ENCODE peak calls at places on chromosomes 1 and 21, in four cellular contexts. One of them, this sample, is unnamed.

GRCh38 chr1:12152106-12152891 is 14.5 kb upstream of the TNFRSF1B start:
- DNase-seq in AG04450: no peak
- DNase-seq in HFF-Myc: no peak
- DNase-seq in HFFc6: no peak
- DNase-seq in this sample: no peak

GRCh38 chr1:16088996-16089395 is 15.5 kb upstream of the FAM131C start:
- DNase-seq in AG04450: peak; percentile 34
- DNase-seq in HFF-Myc: no peak
- DNase-seq in HFFc6: peak; percentile 79
- DNase-seq in this sample: no peak

GRCh38 chr1:54980528-54981241 is at the start of gene TMEM61:
- DNase-seq in HFFc6: no peak
- DNase-seq in HFF-Myc: no peak
- DNase-seq in AG04450: no peak
- DNase-seq in this sample: no peak

GRCh38 chr1:30877205-30877912 is 31.2 kb downstream of the SDC3 start:
- DNase-seq in AG04450: peak; percentile 38
- DNase-seq in HFF-Myc: no peak
- DNase-seq in HFFc6: peak; percentile 36
- DNase-seq in this sample: no peak

GRCh38 chr1:89720839-89721238 is 87.9 kb downstream of the LRRC8C start:
- DNase-seq in HFF-Myc: no peak
- DNase-seq in HFFc6: no peak
- DNase-seq in AG04450: no peak
- DNase-seq in this sample: no peak

GRCh38 chr21:41961282-41961701 is 7.5 kb upstream of the C2CD2 start:
- DNase-seq in HFFc6: no peak
- DNase-seq in AG04450: peak; percentile 36
- DNase-seq in HFF-Myc: no peak
- DNase-seq in this sample: no peak

GRCh38 chr1:235913311-235913710 is 46.6 kb upstream of the LYST start:
- DNase-seq in AG04450: no peak
- DNase-seq in HFFc6: peak; percentile 63
- DNase-seq in HFF-Myc: no peak
- DNase-seq in this sample: no peak

GRCh38 chr1:187264995-187265602 is 436.4 kb downstream of the PLA2G4A start:
- DNase-seq in HFF-Myc: no peak
- DNase-seq in HFFc6: peak; percentile 15
- DNase-seq in AG04450: peak; percentile 55
- DNase-seq in this sample: peak; percentile 7

GRCh38 chr1:185408675-185409270 is 91.7 kb upstream of the IVNS1ABP start:
- DNase-seq in HFF-Myc: no peak
- DNase-seq in AG04450: no peak
- DNase-seq in HFFc6: peak; percentile 5
- DNase-seq in this sample: no peak

GRCh38 chr21:35048706-35049617 is at the start of gene RUNX1:
- DNase-seq in HFFc6: peak; percentile 87
- DNase-seq in HFF-Myc: peak; percentile 17
- DNase-seq in AG04450: no peak
- DNase-seq in this sample: no peak

GRCh38 chr1:167157101-167157500 is 63.2 kb downstream of the STYXL2 start:
- DNase-seq in HFF-Myc: no peak
- DNase-seq in AG04450: no peak
- DNase-seq in HFFc6: no peak
- DNase-seq in this sample: no peak

GRCh38 chr1:231631717-231632116 is 5.1 kb downstream of the DISC1 start:
- DNase-seq in HFFc6: no peak
- DNase-seq in AG04450: no peak
- DNase-seq in HFF-Myc: no peak
- DNase-seq in this sample: no peak

GRCh38 chr1:14945132-14946010 is 208.2 kb upstream of the TMEM51 start:
- DNase-seq in AG04450: peak; percentile 85
- DNase-seq in HFFc6: peak; percentile 92
- DNase-seq in HFF-Myc: peak; percentile 67
- DNase-seq in this sample: no peak

GRCh38 chr1:209839875-209840491 is 12.2 kb downstream of the UTP25 start:
- DNase-seq in HFF-Myc: peak; percentile 93
- DNase-seq in HFFc6: peak; percentile 93
- DNase-seq in AG04450: peak; percentile 88
- DNase-seq in this sample: peak; percentile 88

GRCh38 chr1:101025283-101025679 is 303 bp downstream of the DPH5 start:
- DNase-seq in HFF-Myc: no peak
- DNase-seq in AG04450: no peak
- DNase-seq in HFFc6: peak; percentile 9
- DNase-seq in this sample: no peak

GRCh38 chr1:200406161-200406797 is 3.6 kb downstream of the ZNF281 start:
- DNase-seq in HFFc6: no peak
- DNase-seq in AG04450: no peak
- DNase-seq in HFF-Myc: no peak
- DNase-seq in this sample: no peak

DNA sequence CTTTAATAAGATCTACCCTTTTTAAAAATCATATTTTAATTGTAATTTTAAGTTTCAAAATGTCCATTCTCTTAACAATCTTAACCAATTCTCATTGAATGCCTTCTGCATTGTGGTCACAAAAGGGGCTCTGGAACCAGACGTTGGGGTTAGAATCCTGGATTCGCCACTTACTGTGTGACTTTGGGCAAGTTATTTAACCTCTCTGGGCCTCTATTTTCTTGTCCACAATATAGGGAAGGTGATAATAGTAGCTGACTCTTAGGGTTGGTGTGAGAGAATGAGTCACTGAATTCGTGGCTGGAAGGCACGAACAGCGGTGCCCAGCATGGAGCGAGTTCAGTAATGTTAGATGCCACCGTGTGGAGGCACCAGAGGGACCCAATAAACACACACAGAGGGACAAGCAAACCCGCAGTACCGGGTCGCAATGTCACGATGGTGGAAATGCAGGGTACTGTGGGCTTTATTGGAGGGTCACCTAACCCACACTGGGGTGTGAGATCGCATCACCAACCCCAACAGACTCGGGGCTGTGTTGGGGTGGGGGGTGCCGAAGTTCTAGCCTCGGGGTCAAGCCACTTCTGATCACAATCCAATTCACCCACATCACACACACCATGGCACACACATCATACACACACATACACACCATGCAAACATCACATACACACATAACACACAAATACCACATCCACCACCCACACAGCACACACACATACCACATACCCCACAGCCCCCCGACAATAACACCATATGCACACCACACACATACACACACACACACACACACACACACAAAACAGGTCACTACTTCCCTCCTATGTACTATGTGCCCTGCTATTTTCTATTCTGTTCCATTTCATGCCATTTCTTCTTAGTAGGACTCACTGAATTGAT is 27.0 kb upstream of the IFNAR2 start:
- DNase-seq in HFFc6: no peak
- DNase-seq in HFF-Myc: no peak
- DNase-seq in AG04450: no peak
- DNase-seq in this sample: no peak
- TF ChIP-seq CTCF in HFFc6: no peak
- TF ChIP-seq CTCF in HFF-Myc: no peak
- TF ChIP-seq CTCF in AG04450: no peak
- TF ChIP-seq CTCF in this sample: no peak

DNA sequence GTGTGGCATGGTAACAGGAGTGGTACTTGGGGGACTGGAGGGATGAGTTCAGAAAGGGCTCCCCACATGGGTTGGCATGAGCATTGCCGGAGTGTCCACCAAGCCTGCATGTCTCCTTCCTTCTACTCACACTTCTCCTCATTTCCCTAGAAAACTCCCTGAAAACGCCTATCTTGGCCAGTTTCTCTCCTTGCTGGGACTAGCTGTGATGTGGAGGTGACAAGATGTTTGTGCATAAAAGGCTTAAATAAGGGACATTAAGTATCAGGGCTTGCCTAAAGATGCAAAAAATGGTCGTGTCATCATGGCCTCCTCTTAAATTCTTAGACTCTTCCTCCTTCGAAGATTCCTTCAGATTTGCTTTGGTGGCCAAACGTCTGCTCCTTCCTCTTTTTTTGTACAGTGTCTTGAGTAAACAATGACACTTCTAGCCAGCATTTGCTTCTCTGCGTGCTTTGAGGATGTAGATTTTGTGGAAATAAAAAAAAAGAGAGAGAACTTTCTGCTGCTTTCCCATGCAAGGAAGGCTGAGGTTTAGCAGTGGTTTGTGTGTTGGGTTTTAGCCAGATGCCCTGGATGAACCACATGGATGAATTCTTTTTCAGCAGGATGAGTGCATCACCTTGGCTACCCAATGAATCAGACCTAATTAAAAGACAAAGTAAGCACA is 239.1 kb upstream of the IRF2BP2 start:
- DNase-seq in AG04450: no peak
- DNase-seq in HFF-Myc: no peak
- DNase-seq in HFFc6: peak; percentile 92
- DNase-seq in this sample: peak; percentile 84
- TF ChIP-seq CTCF in AG04450: peak; percentile 23
- TF ChIP-seq CTCF in HFF-Myc: peak; percentile 12
- TF ChIP-seq CTCF in HFFc6: peak; percentile 51
- TF ChIP-seq CTCF in this sample: peak; percentile 10

GRCh38 chr1:247531937-247532336 is 4.3 kb downstream of the OR2C3 start:
- DNase-seq in HFF-Myc: no peak
- DNase-seq in HFFc6: no peak
- DNase-seq in AG04450: no peak
- DNase-seq in this sample: no peak
- TF ChIP-seq CTCF in HFF-Myc: no peak
- TF ChIP-seq CTCF in HFFc6: peak; percentile 16
- TF ChIP-seq CTCF in AG04450: no peak
- TF ChIP-seq CTCF in this sample: peak; percentile 4

GRCh38 chr1:18322353-18323032 is 158.2 kb upstream of the KLHDC7A start:
- DNase-seq in HFF-Myc: no peak
- DNase-seq in AG04450: no peak
- DNase-seq in HFFc6: no peak
- DNase-seq in this sample: no peak
- TF ChIP-seq CTCF in HFF-Myc: no peak
- TF ChIP-seq CTCF in AG04450: no peak
- TF ChIP-seq CTCF in HFFc6: peak; percentile 25
- TF ChIP-seq CTCF in this sample: peak; percentile 36

GRCh38 chr1:110674337-110675059 is at the start of gene KCNA3:
- DNase-seq in HFFc6: no peak
- DNase-seq in AG04450: no peak
- DNase-seq in HFF-Myc: no peak
- DNase-seq in this sample: no peak
- TF ChIP-seq CTCF in HFFc6: no peak
- TF ChIP-seq CTCF in AG04450: no peak
- TF ChIP-seq CTCF in HFF-Myc: no peak
- TF ChIP-seq CTCF in this sample: no peak

GRCh38 chr1:6357243-6357929 is 36.2 kb downstream of the ACOT7 start:
- DNase-seq in HFF-Myc: no peak
- DNase-seq in AG04450: no peak
- DNase-seq in HFFc6: no peak
- DNase-seq in this sample: no peak
- TF ChIP-seq CTCF in HFF-Myc: peak; percentile 27
- TF ChIP-seq CTCF in AG04450: peak; percentile 2
- TF ChIP-seq CTCF in HFFc6: peak; percentile 65
- TF ChIP-seq CTCF in this sample: peak; percentile 47

This sample was measured in epithelial cell of proximal tubule.